ENCODE peak calls at places on chromosomes 7 and 10, in seven cellular contexts. M is posterior cingulate gyrus, K is amniotic stem cell, T is HFF-Myc, Q is sciatic nerve, O is Calu3, Z is SJSA1. J is an unnamed sample.

GRCh38 chr7:143929224-143929920 is 5.7 kb upstream of the OR2F2 start:
- DNase-seq in O (no peak), Q (no peak), T (no peak), Z (no peak), K (no peak), M (no peak), J (no peak)

GRCh38 chr10:94225589-94225988 is 137.2 kb downstream of the NOC3L start:
- DNase-seq in K (no peak), T (no peak), Z (no peak), M (no peak), O (no peak), Q (no peak), J (no peak)

GRCh38 chr7:55524558-55525310 is 47.6 kb downstream of the VOPP1 start:
- DNase-seq in O (no peak), T (no peak), Q (no peak), Z (no peak), K (no peak), M (no peak), J (peak)

GRCh38 chr10:46559231-46559671 is 2.8 kb upstream of the GPRIN2 start:
- DNase-seq in O (no peak), M (peak), Q (peak), T (no peak), K (no peak), Z (no peak), J (no peak)

GRCh38 chr10:60384006-60384405 is 5.7 kb downstream of the ANK3 start:
- DNase-seq in Q (no peak), O (no peak), Z (no peak), M (no peak), T (no peak), K (no peak), J (no peak)

GRCh38 chr7:26078437-26079362 is 73.3 kb upstream of the NFE2L3 start:
- DNase-seq in T (no peak), O (peak), Z (peak), Q (peak), M (peak), K (no peak), J (peak)

GRCh38 chr7:25856056-25856780 is 295.8 kb upstream of the NFE2L3 start:
- DNase-seq in K (no peak), T (no peak), Z (no peak), Q (no peak), O (no peak), M (no peak), J (no peak)

GRCh38 chr7:119664601-119665000 is 608.4 kb upstream of the KCND2 start:
- DNase-seq in K (peak), M (no peak), O (no peak), Q (no peak), Z (peak), T (no peak), J (no peak)

J was measured in RPMI8226.